ENCODE peak calls at places on chromosomes 6 and 20, in six cellular contexts. One of them, this sample, is unnamed. For H3K36me3, the result is how much of the 10 kb centered on the place peaks cover.

GRCh38 chr20:36248836-36249235 is 12.6 kb downstream of the AAR2 start:
- DNase-seq in breast epithelium: no peak
- DNase-seq in psoas muscle: no peak
- DNase-seq in upper lobe of right lung: no peak
- DNase-seq in tibial nerve: no peak
- DNase-seq in endodermal cell: no peak
- DNase-seq in this sample: no peak

GRCh38 chr6:121520337-121521163 is 85.1 kb downstream of the GJA1 start:
- DNase-seq in breast epithelium: no peak
- DNase-seq in psoas muscle: no peak
- DNase-seq in upper lobe of right lung: no peak
- DNase-seq in tibial nerve: no peak
- DNase-seq in endodermal cell: no peak
- DNase-seq in this sample: no peak

GRCh38 chr6:169786349-169786748 is 34.9 kb downstream of the ERMARD start:
- DNase-seq in breast epithelium: no peak
- DNase-seq in psoas muscle: no peak
- DNase-seq in upper lobe of right lung: peak
- DNase-seq in tibial nerve: no peak
- DNase-seq in endodermal cell: peak
- DNase-seq in this sample: no peak

GRCh38 chr6:142075516-142076101 is 57.1 kb upstream of the GJE1 start:
- DNase-seq in breast epithelium: no peak
- DNase-seq in psoas muscle: no peak
- DNase-seq in upper lobe of right lung: no peak
- DNase-seq in tibial nerve: no peak
- DNase-seq in endodermal cell: peak
- DNase-seq in this sample: no peak

GRCh38 chr6:71675386-71675785 is 211.0 kb upstream of the RIMS1 start:
- DNase-seq in breast epithelium: no peak
- DNase-seq in psoas muscle: no peak
- DNase-seq in upper lobe of right lung: no peak
- DNase-seq in tibial nerve: no peak
- DNase-seq in endodermal cell: peak
- DNase-seq in this sample: no peak

GRCh38 chr6:34866509-34866908 is 21.3 kb downstream of the TAF11 start:
- DNase-seq in breast epithelium: no peak
- DNase-seq in psoas muscle: no peak
- DNase-seq in upper lobe of right lung: no peak
- DNase-seq in tibial nerve: no peak
- DNase-seq in endodermal cell: no peak
- DNase-seq in this sample: no peak

GRCh38 chr20:6993016-6993415 is 225.5 kb downstream of the BMP2 start:
- DNase-seq in breast epithelium: no peak
- DNase-seq in psoas muscle: no peak
- DNase-seq in upper lobe of right lung: no peak
- DNase-seq in tibial nerve: no peak
- DNase-seq in endodermal cell: no peak
- DNase-seq in this sample: no peak

GRCh38 chr6:16321341-16321710 is 82.9 kb downstream of the GMPR start:
- DNase-seq in breast epithelium: no peak
- DNase-seq in psoas muscle: no peak
- DNase-seq in upper lobe of right lung: no peak
- DNase-seq in tibial nerve: no peak
- DNase-seq in endodermal cell: peak
- DNase-seq in this sample: no peak

GRCh38 chr6:3751019-3751729 is at the start of gene PXDC1:
- DNase-seq in breast epithelium: no peak
- DNase-seq in psoas muscle: no peak
- DNase-seq in upper lobe of right lung: peak
- DNase-seq in tibial nerve: no peak
- DNase-seq in endodermal cell: peak
- DNase-seq in this sample: no peak

GRCh38 chr6:157995458-157995857 is 13.8 kb downstream of the SYNJ2 start:
- DNase-seq in breast epithelium: no peak
- DNase-seq in psoas muscle: no peak
- DNase-seq in upper lobe of right lung: no peak
- DNase-seq in tibial nerve: no peak
- DNase-seq in endodermal cell: no peak
- DNase-seq in this sample: no peak

GRCh38 chr6:67639161-67639560 is 995.9 kb upstream of the ADGRB3 start:
- DNase-seq in breast epithelium: no peak
- DNase-seq in psoas muscle: no peak
- DNase-seq in upper lobe of right lung: no peak
- DNase-seq in tibial nerve: no peak
- DNase-seq in endodermal cell: no peak
- DNase-seq in this sample: no peak

GRCh38 chr6:161533266-161533665 is 259.4 kb upstream of the AGPAT4 start:
- DNase-seq in breast epithelium: no peak
- DNase-seq in psoas muscle: no peak
- DNase-seq in upper lobe of right lung: no peak
- DNase-seq in tibial nerve: no peak
- DNase-seq in endodermal cell: no peak
- DNase-seq in this sample: no peak

GRCh38 chr6:128558021-128558420 is 37.6 kb upstream of the PTPRK start:
- DNase-seq in breast epithelium: no peak
- DNase-seq in psoas muscle: no peak
- DNase-seq in upper lobe of right lung: no peak
- DNase-seq in tibial nerve: no peak
- DNase-seq in endodermal cell: no peak
- DNase-seq in this sample: no peak

GRCh38 chr6:43814865-43815264 is 44.9 kb downstream of the VEGFA start:
- DNase-seq in breast epithelium: no peak
- DNase-seq in psoas muscle: no peak
- DNase-seq in upper lobe of right lung: no peak
- DNase-seq in tibial nerve: no peak
- DNase-seq in endodermal cell: no peak
- DNase-seq in this sample: no peak

GRCh38 chr6:43814111-43814510 is 44.1 kb downstream of the VEGFA start:
- DNase-seq in breast epithelium: no peak
- DNase-seq in psoas muscle: no peak
- DNase-seq in upper lobe of right lung: no peak
- DNase-seq in tibial nerve: no peak
- DNase-seq in endodermal cell: no peak
- DNase-seq in this sample: no peak

GRCh38 chr6:43821101-43821886 is 51.3 kb downstream of the VEGFA start:
- DNase-seq in breast epithelium: no peak
- DNase-seq in psoas muscle: no peak
- DNase-seq in upper lobe of right lung: no peak
- DNase-seq in tibial nerve: no peak
- DNase-seq in endodermal cell: no peak
- DNase-seq in this sample: no peak

GRCh38 chr6:43820486-43820885 is 50.5 kb downstream of the VEGFA start:
- DNase-seq in breast epithelium: no peak
- DNase-seq in psoas muscle: no peak
- DNase-seq in upper lobe of right lung: no peak
- DNase-seq in tibial nerve: no peak
- DNase-seq in endodermal cell: no peak
- DNase-seq in this sample: no peak

DNA sequence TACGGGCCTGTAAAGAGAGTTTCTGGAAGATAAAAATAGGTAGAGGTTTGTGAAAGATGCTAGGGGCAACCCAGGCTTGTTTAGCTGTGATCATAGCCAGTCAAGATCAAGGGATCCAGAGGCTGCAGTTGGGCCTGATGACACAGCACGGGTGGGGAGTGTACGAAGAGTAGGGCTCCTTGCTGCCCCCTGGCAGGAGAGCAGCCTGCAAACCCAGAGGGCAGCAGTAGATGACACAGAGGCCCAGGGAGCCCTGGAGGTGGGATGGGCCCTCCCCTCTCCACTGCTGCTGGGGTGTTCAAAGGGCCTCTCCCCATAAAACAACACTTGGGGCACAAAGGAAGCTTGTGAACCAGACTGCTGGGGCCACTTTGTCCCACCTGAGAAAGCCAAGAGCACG is 47.2 kb downstream of the VEGFA start:
- DNase-seq in breast epithelium: no peak
- DNase-seq in psoas muscle: peak
- DNase-seq in upper lobe of right lung: no peak
- DNase-seq in tibial nerve: no peak
- DNase-seq in endodermal cell: peak
- DNase-seq in this sample: no peak
- TF ChIP-seq CTCF in breast epithelium: no peak
- TF ChIP-seq CTCF in psoas muscle: peak
- TF ChIP-seq CTCF in upper lobe of right lung: peak
- TF ChIP-seq CTCF in tibial nerve: no peak
- TF ChIP-seq CTCF in endodermal cell: peak
- TF ChIP-seq CTCF in this sample: peak

DNA sequence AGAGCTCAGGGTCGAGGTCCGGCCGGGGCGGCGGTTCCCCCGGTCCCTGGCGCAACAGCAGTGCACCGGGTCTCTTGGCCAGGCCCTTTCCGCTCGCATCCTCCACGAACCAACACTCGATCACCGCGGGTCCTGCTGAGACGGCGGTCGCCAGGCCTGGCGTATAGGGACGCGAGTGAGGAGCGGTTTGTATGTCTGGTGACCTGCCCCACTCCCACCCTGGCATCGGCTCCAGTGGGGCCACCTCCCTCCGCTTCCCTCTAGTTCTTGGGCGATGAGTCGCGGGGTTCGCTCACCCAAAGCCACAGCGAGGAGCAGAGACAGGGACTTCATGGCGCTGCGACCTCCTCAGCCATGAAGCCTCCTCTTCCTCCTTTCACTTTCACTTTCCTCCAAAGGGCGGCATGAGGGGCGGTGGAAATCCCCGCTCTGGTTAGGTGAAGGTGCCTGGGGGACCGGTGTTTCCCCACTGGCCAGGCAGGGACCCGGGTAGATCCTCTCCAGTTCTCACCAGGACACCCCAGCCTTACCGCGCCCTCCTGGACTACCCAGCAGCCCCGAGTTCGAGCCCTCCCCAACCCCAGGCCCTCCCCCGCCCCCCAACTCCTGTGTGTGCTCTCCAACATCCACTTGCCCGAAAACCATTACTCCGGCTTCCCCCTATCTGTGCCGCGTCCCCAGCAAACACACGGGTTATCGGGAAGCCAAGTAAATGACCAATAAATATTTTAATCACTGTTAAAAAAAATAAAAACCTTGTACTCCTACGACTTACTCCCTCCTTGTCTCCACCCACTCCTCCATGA is at the start of gene TAPBP:
- DNase-seq in breast epithelium: peak
- DNase-seq in psoas muscle: peak
- DNase-seq in upper lobe of right lung: peak
- DNase-seq in tibial nerve: peak
- DNase-seq in endodermal cell: peak
- DNase-seq in this sample: peak
- H3K36me3 ChIP-seq in breast epithelium: under half
- H3K36me3 ChIP-seq in psoas muscle: under half
- H3K36me3 ChIP-seq in upper lobe of right lung: under half
- H3K36me3 ChIP-seq in tibial nerve: under half
- H3K36me3 ChIP-seq in endodermal cell: under half
- H3K36me3 ChIP-seq in this sample: under half

DNA sequence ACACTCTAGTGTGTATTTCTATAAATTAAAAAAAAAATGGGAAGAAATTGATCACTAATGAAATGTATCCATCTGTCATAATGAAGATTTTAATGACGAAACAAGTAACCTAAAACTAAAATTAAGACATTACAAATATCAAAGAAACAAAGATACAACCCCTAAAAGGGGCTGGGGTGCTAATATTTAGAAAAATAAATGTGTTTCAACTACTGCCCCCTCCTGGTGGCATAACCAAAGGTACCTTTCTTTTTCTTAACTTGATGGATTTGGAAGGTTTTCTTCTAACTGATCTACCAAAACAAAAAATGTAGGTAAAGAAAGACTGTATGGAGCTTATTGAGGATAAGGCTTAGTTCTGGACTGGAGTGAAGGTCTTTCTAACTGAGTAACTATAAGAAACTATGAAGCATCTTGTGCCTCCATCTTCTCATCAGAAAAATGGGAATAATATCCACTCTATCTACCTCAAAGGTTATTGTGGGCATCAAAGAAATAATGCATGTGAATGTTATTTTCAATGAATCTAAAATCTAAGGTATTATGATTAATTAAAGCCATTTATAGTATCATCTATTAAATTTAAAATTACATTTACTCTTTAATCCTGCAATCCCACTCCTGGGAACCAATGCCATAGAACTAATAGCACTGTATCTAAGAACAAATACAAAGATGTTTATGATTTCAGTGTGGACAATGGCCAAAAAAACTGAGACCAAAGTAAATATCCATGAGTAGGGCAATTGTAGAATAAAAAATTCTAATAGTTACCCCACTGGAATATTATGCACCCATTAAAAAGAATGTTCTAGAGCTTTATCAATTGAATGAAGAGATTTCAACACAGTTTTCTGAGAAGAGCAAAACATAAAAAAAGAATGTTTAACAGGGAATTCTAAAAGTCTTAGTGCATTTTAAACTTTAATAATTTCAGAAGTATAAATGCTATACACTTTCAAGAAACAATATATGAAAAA is 117.2 kb downstream of the BACH2 start:
- DNase-seq in breast epithelium: no peak
- DNase-seq in psoas muscle: no peak
- DNase-seq in upper lobe of right lung: no peak
- DNase-seq in tibial nerve: no peak
- DNase-seq in endodermal cell: peak
- DNase-seq in this sample: no peak
- TF ChIP-seq CTCF in breast epithelium: no peak
- TF ChIP-seq CTCF in psoas muscle: peak
- TF ChIP-seq CTCF in upper lobe of right lung: peak
- TF ChIP-seq CTCF in tibial nerve: peak
- TF ChIP-seq CTCF in endodermal cell: peak
- TF ChIP-seq CTCF in this sample: peak

DNA sequence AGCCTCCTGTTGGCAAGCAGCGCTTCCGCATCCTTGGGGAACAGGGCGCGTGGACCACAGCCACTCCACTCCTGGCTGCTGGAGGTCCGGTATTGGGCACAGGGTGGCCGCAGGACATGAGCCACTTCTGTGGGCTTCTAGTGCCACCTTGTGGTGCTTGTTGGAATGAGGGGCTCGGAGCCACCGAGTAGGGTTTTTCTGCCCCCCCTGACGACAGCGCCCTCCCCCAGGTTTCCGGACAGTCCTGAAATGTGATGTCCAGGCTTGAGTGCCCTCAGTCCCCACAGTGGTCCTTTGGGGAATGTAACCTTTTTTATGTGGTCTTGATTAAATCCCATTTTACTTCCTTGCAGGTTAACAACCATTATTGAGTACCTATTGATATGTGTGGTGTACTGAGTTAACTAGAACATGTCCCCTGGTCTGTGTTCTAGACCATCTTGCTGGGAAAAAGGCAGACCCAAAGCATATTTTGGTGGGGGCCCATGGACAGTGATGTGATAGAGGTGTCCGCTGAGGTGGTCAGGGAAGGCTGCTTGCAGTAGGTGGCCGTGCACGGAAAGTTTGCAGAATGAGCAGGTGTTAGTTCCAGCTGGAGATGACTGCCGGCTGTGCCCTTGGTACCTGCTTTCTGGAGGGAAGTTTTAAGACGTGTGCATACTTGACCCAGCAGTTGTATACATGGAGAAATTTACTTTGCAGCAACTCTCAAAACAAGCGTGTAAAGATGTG is 70.0 kb downstream of the PTPN1 start:
- DNase-seq in breast epithelium: no peak
- DNase-seq in psoas muscle: peak
- DNase-seq in upper lobe of right lung: no peak
- DNase-seq in tibial nerve: peak
- DNase-seq in endodermal cell: peak
- DNase-seq in this sample: no peak
- H3K36me3 ChIP-seq in breast epithelium: under half
- H3K36me3 ChIP-seq in psoas muscle: under half
- H3K36me3 ChIP-seq in upper lobe of right lung: half or more
- H3K36me3 ChIP-seq in tibial nerve: half or more
- H3K36me3 ChIP-seq in endodermal cell: half or more
- H3K36me3 ChIP-seq in this sample: half or more

GRCh38 chr20:56504373-56505005 is 20.1 kb upstream of the FAM209A start:
- DNase-seq in breast epithelium: no peak
- DNase-seq in psoas muscle: no peak
- DNase-seq in upper lobe of right lung: no peak
- DNase-seq in tibial nerve: no peak
- DNase-seq in endodermal cell: peak
- DNase-seq in this sample: no peak
- TF ChIP-seq CTCF in breast epithelium: no peak
- TF ChIP-seq CTCF in psoas muscle: no peak
- TF ChIP-seq CTCF in upper lobe of right lung: peak
- TF ChIP-seq CTCF in tibial nerve: no peak
- TF ChIP-seq CTCF in endodermal cell: peak
- TF ChIP-seq CTCF in this sample: peak